ENCODE peak calls at places on chromosomes 12 and 14, in ten cellular contexts. E is glutamatergic neuron, D is WTC11, W is SIG-M5, L is endothelial cell, J is NCI-H1092, X is sciatic nerve, K is NCI-H1105, H is GDM1, P is cerebellar nuclear complex. M is an unnamed sample.

GRCh38 chr12:17528394-17528793 is 561.6 kb downstream of the RERGL start:
- DNase-seq in E (no peak), P (no peak), J (no peak), H (no peak), K (no peak), L (no peak), D (no peak), W (no peak), X (no peak), M (no peak)

GRCh38 chr12:48969847-48970701 is 1.5 kb downstream of the WNT10B start:
- DNase-seq in J (no peak), P (no peak), X (peak), W (no peak), H (no peak), L (no peak), E (peak), K (no peak), D (peak), M (no peak)

GRCh38 chr12:538731-539539 is 79.2 kb downstream of the B4GALNT3 start:
- DNase-seq in X (peak), J (peak), P (no peak), H (peak), D (no peak), E (no peak), W (no peak), K (no peak), L (no peak), M (peak)

GRCh38 chr12:61412209-61412608 is 848.0 kb upstream of the USP15 start:
- DNase-seq in L (no peak), D (no peak), J (no peak), K (no peak), W (no peak), H (no peak), E (no peak), P (no peak), X (no peak), M (no peak)

GRCh38 chr12:95147836-95148235 is 69.4 kb downstream of the FGD6 start:
- DNase-seq in D (no peak), J (no peak), E (no peak), H (no peak), K (no peak), L (no peak), W (no peak), X (no peak), P (no peak), M (no peak)

GRCh38 chr14:98136019-98136418 is 1136.0 kb downstream of the BCL11B start:
- DNase-seq in X (no peak), D (no peak), H (no peak), W (no peak), K (no peak), L (no peak), J (no peak), E (no peak), P (no peak), M (peak)

GRCh38 chr12:47316609-47317049 is 236.9 kb upstream of the AMIGO2 start:
- DNase-seq in W (no peak), J (no peak), H (no peak), X (no peak), E (no peak), L (no peak), K (no peak), P (no peak), D (no peak), M (no peak)

GRCh38 chr14:36996133-36996856 is 176.1 kb downstream of the SLC25A21 start:
- DNase-seq in P (no peak), X (no peak), D (no peak), W (no peak), H (no peak), J (no peak), E (no peak), L (no peak), K (no peak), M (no peak)

GRCh38 chr12:79883216-79883615 is 51.7 kb downstream of the PPP1R12A start:
- DNase-seq in X (no peak), W (no peak), E (no peak), J (no peak), P (no peak), D (no peak), L (no peak), H (no peak), K (no peak), M (no peak)

GRCh38 chr14:77657244-77657643 is 40.8 kb upstream of the SPTLC2 start:
- DNase-seq in W (no peak), K (no peak), X (no peak), E (no peak), H (no peak), J (no peak), L (peak), D (no peak), P (no peak), M (no peak)

GRCh38 chr14:68795602-68796417 is 2.9 kb upstream of the ZFP36L1 start:
- DNase-seq in X (peak), E (peak), K (peak), W (no peak), H (no peak), P (no peak), L (peak), D (peak), J (no peak), M (no peak)

GRCh38 chr14:104843006-104843405 is 22.1 kb upstream of the CEP170B start:
- DNase-seq in E (no peak), W (no peak), J (no peak), P (no peak), K (no peak), X (no peak), D (no peak), L (no peak), H (no peak), M (no peak)

GRCh38 chr12:48118491-48118890 is 673 bp upstream of the PFKM start:
- DNase-seq in K (no peak), D (peak), J (no peak), E (no peak), W (no peak), H (no peak), P (no peak), L (no peak), X (no peak), M (no peak)

GRCh38 chr14:55071870-55072640 is 20.6 kb downstream of the MAPK1IP1L start:
- DNase-seq in J (no peak), L (no peak), H (no peak), D (no peak), K (no peak), W (no peak), X (no peak), E (no peak), P (peak), M (no peak)

GRCh38 chr14:64741961-64742360 is 37.7 kb downstream of the PLEKHG3 start:
- DNase-seq in H (no peak), K (no peak), L (no peak), J (no peak), W (no peak), P (no peak), X (no peak), D (no peak), E (no peak), M (no peak)

GRCh38 chr12:1932264-1932777 is 13.9 kb upstream of the CACNA2D4 start:
- DNase-seq in X (peak), J (peak), D (no peak), W (no peak), L (no peak), H (no peak), K (no peak), P (no peak), E (no peak), M (peak)

GRCh38 chr12:70744133-70744532 is 106.9 kb upstream of the PTPRB start:
- DNase-seq in W (no peak), E (no peak), H (no peak), X (no peak), K (no peak), P (no peak), J (no peak), D (no peak), L (no peak), M (no peak)

GRCh38 chr14:91774138-91775096 is 42.5 kb upstream of the CATSPERB start:
- DNase-seq in L (no peak), W (no peak), J (no peak), D (no peak), H (peak), P (no peak), E (no peak), K (no peak), X (no peak), M (no peak)

GRCh38 chr12:123269395-123269892 is 2.2 kb downstream of the CDK2AP1 start:
- DNase-seq in P (peak), J (peak), D (peak), E (peak), L (peak), X (peak), K (peak), H (peak), W (no peak), M (peak)

GRCh38 chr14:72830786-72831583 is 62.9 kb downstream of the DPF3 start:
- DNase-seq in H (no peak), D (no peak), E (no peak), W (no peak), X (no peak), P (no peak), L (no peak), K (no peak), J (no peak), M (no peak)